ENCODE peak calls at places on chromosome 7, in four cellular contexts. One of them, this sample, is unnamed.

GRCh38 chr7:90690159-90690858 is 94.2 kb downstream of the CDK14 start:
- DNase-seq in naive thymus-derived CD8-positive, alpha-beta T cell: no peak
- DNase-seq in substantia nigra: no peak
- DNase-seq in T-helper 17 cell: no peak
- DNase-seq in this sample: no peak

GRCh38 chr7:137944168-137944567 is 57.7 kb downstream of the CREB3L2 start:
- DNase-seq in naive thymus-derived CD8-positive, alpha-beta T cell: no peak
- DNase-seq in substantia nigra: no peak
- DNase-seq in T-helper 17 cell: no peak
- DNase-seq in this sample: no peak

GRCh38 chr7:44791278-44792219 is 4.9 kb upstream of the PPIA start:
- DNase-seq in naive thymus-derived CD8-positive, alpha-beta T cell: no peak
- DNase-seq in substantia nigra: no peak
- DNase-seq in T-helper 17 cell: no peak
- DNase-seq in this sample: no peak

GRCh38 chr7:41698114-41698513 is 4.8 kb downstream of the INHBA start:
- DNase-seq in naive thymus-derived CD8-positive, alpha-beta T cell: no peak
- DNase-seq in substantia nigra: no peak
- DNase-seq in T-helper 17 cell: no peak
- DNase-seq in this sample: no peak

GRCh38 chr7:129493555-129493954 is 8.8 kb upstream of the SMKR1 start:
- DNase-seq in naive thymus-derived CD8-positive, alpha-beta T cell: no peak
- DNase-seq in substantia nigra: no peak
- DNase-seq in T-helper 17 cell: no peak
- DNase-seq in this sample: no peak

GRCh38 chr7:70506463-70506862 is 625.5 kb upstream of the GALNT17 start:
- DNase-seq in naive thymus-derived CD8-positive, alpha-beta T cell: no peak
- DNase-seq in substantia nigra: no peak
- DNase-seq in T-helper 17 cell: no peak
- DNase-seq in this sample: no peak

GRCh38 chr7:42893341-42894242 is 18.3 kb downstream of the C7orf25 start:
- DNase-seq in naive thymus-derived CD8-positive, alpha-beta T cell: no peak
- DNase-seq in substantia nigra: no peak
- DNase-seq in T-helper 17 cell: no peak
- DNase-seq in this sample: no peak

GRCh38 chr7:77833136-77833535 is 34.6 kb downstream of the PHTF2 start:
- DNase-seq in naive thymus-derived CD8-positive, alpha-beta T cell: no peak
- DNase-seq in substantia nigra: no peak
- DNase-seq in T-helper 17 cell: no peak
- DNase-seq in this sample: no peak

GRCh38 chr7:24425664-24426063 is 141.7 kb downstream of the NPY start:
- DNase-seq in naive thymus-derived CD8-positive, alpha-beta T cell: no peak
- DNase-seq in substantia nigra: no peak
- DNase-seq in T-helper 17 cell: no peak
- DNase-seq in this sample: no peak

GRCh38 chr7:139570119-139570518 is 46.6 kb downstream of the CLEC2L start:
- DNase-seq in naive thymus-derived CD8-positive, alpha-beta T cell: no peak
- DNase-seq in substantia nigra: peak
- DNase-seq in T-helper 17 cell: no peak
- DNase-seq in this sample: no peak

GRCh38 chr7:143239822-143240221 is 18.0 kb downstream of the TAS2R40 start:
- DNase-seq in naive thymus-derived CD8-positive, alpha-beta T cell: no peak
- DNase-seq in substantia nigra: no peak
- DNase-seq in T-helper 17 cell: no peak
- DNase-seq in this sample: no peak

GRCh38 chr7:129853661-129854268 is 99.0 kb downstream of the UBE2H start:
- DNase-seq in naive thymus-derived CD8-positive, alpha-beta T cell: no peak
- DNase-seq in substantia nigra: no peak
- DNase-seq in T-helper 17 cell: no peak
- DNase-seq in this sample: no peak

GRCh38 chr7:2645274-2645868 is 13.6 kb downstream of the TTYH3 start:
- DNase-seq in naive thymus-derived CD8-positive, alpha-beta T cell: peak
- DNase-seq in substantia nigra: no peak
- DNase-seq in T-helper 17 cell: no peak
- DNase-seq in this sample: no peak

GRCh38 chr7:112986256-112987031 is 100.2 kb downstream of the GPR85 start:
- DNase-seq in naive thymus-derived CD8-positive, alpha-beta T cell: no peak
- DNase-seq in substantia nigra: no peak
- DNase-seq in T-helper 17 cell: no peak
- DNase-seq in this sample: no peak

GRCh38 chr7:157011333-157012112 is 1.1 kb upstream of the MNX1 start:
- DNase-seq in naive thymus-derived CD8-positive, alpha-beta T cell: no peak
- DNase-seq in substantia nigra: no peak
- DNase-seq in T-helper 17 cell: no peak
- DNase-seq in this sample: peak

GRCh38 chr7:25619963-25620799 is 391.9 kb upstream of the NPVF start:
- DNase-seq in naive thymus-derived CD8-positive, alpha-beta T cell: peak
- DNase-seq in substantia nigra: no peak
- DNase-seq in T-helper 17 cell: no peak
- DNase-seq in this sample: no peak

GRCh38 chr7:55558962-55559920 is 13.1 kb downstream of the VOPP1 start:
- DNase-seq in naive thymus-derived CD8-positive, alpha-beta T cell: no peak
- DNase-seq in substantia nigra: no peak
- DNase-seq in T-helper 17 cell: no peak
- DNase-seq in this sample: no peak

GRCh38 chr7:46539892-46540483 is 618.9 kb upstream of the IGFBP3 start:
- DNase-seq in naive thymus-derived CD8-positive, alpha-beta T cell: no peak
- DNase-seq in substantia nigra: no peak
- DNase-seq in T-helper 17 cell: no peak
- DNase-seq in this sample: no peak

GRCh38 chr7:22864855-22865606 is 42.4 kb upstream of the TOMM7 start:
- DNase-seq in naive thymus-derived CD8-positive, alpha-beta T cell: no peak
- DNase-seq in substantia nigra: no peak
- DNase-seq in T-helper 17 cell: no peak
- DNase-seq in this sample: no peak

GRCh38 chr7:76509931-76510877 is at the start of gene UPK3B:
- DNase-seq in naive thymus-derived CD8-positive, alpha-beta T cell: no peak
- DNase-seq in substantia nigra: no peak
- DNase-seq in T-helper 17 cell: no peak
- DNase-seq in this sample: no peak

GRCh38 chr7:22578048-22578770 is 78.2 kb upstream of the STEAP1B start:
- DNase-seq in naive thymus-derived CD8-positive, alpha-beta T cell: no peak
- DNase-seq in substantia nigra: no peak
- DNase-seq in T-helper 17 cell: no peak
- DNase-seq in this sample: no peak

GRCh38 chr7:111089822-111090426 is 1.0 kb upstream of the LRRN3 start:
- DNase-seq in naive thymus-derived CD8-positive, alpha-beta T cell: no peak
- DNase-seq in substantia nigra: no peak
- DNase-seq in T-helper 17 cell: no peak
- DNase-seq in this sample: peak

GRCh38 chr7:93014410-93014809 is 103.4 kb downstream of the SAMD9 start:
- DNase-seq in naive thymus-derived CD8-positive, alpha-beta T cell: no peak
- DNase-seq in substantia nigra: no peak
- DNase-seq in T-helper 17 cell: no peak
- DNase-seq in this sample: no peak

GRCh38 chr7:91135703-91136102 is 128.5 kb upstream of the FZD1 start:
- DNase-seq in naive thymus-derived CD8-positive, alpha-beta T cell: no peak
- DNase-seq in substantia nigra: no peak
- DNase-seq in T-helper 17 cell: no peak
- DNase-seq in this sample: no peak

GRCh38 chr7:50308301-50309129 is 4.0 kb downstream of the IKZF1 start:
- DNase-seq in naive thymus-derived CD8-positive, alpha-beta T cell: no peak
- DNase-seq in substantia nigra: no peak
- DNase-seq in T-helper 17 cell: no peak
- DNase-seq in this sample: no peak

This sample was measured in DMS153.